ENCODE peak calls at places on chromosomes 4 and X, in four cellular contexts. X is HEK293T, Y is HepG2, I is K562. E is an unnamed sample.
A peak's percentile ranks its signal among the peaks of the same experiment; 100 is the strongest.

GRCh38 chr4:182212211-182212761 is 30.9 kb upstream of the TENM3 start:
- DNase-seq in X (peak; percentile 19), Y (no peak), I (no peak), E (no peak)

GRCh38 chrX:136588060-136588459 is 56.0 kb downstream of the VGLL1 start:
- DNase-seq in X (no peak), Y (no peak), I (no peak), E (no peak)

GRCh38 chr4:106264331-106264728 is 51.7 kb downstream of the TBCK start:
- DNase-seq in X (peak; percentile 7), Y (peak; percentile 79), I (no peak), E (no peak)

GRCh38 chrX:125202486-125203378 is 116.9 kb upstream of the TEX13C start:
- DNase-seq in X (no peak), Y (no peak), I (no peak), E (peak; percentile 14)

GRCh38 chr4:8689741-8690140 is 97.2 kb downstream of the CPZ start:
- DNase-seq in X (no peak), Y (no peak), I (no peak), E (peak; percentile 5)

GRCh38 chr4:76195326-76195725 is 18.3 kb downstream of the SCARB2 start:
- DNase-seq in X (no peak), Y (no peak), I (no peak), E (no peak)

GRCh38 chr4:142307857-142308256 is 538.2 kb downstream of the INPP4B start:
- DNase-seq in X (no peak), Y (no peak), I (no peak), E (no peak)

GRCh38 chrX:125090046-125090445 is 229.6 kb upstream of the TEX13C start:
- DNase-seq in X (no peak), Y (no peak), I (no peak), E (no peak)

GRCh38 chr4:75370582-75370981 is 143.6 kb downstream of the RCHY1 start:
- DNase-seq in X (no peak), Y (no peak), I (no peak), E (no peak)

GRCh38 chr4:82381235-82381634 is 7.4 kb upstream of the HNRNPD start:
- DNase-seq in X (no peak), Y (no peak), I (no peak), E (no peak)

GRCh38 chr4:124188601-124189000 is 523.9 kb downstream of the ANKRD50 start:
- DNase-seq in X (no peak), Y (no peak), I (no peak), E (no peak)

GRCh38 chr4:28444886-28445496 is 1584.3 kb downstream of the STIM2 start:
- DNase-seq in X (no peak), Y (no peak), I (no peak), E (no peak)
- TF ChIP-seq ELF4 in X (no peak), Y (no peak), I (no peak), E (no peak)

GRCh38 chrX:10103023-10103422 is 53.8 kb upstream of the CLCN4 start:
- DNase-seq in X (no peak), Y (no peak), I (no peak), E (no peak)
- TF ChIP-seq ELF4 in X (no peak), Y (no peak), I (no peak), E (no peak)

DNA sequence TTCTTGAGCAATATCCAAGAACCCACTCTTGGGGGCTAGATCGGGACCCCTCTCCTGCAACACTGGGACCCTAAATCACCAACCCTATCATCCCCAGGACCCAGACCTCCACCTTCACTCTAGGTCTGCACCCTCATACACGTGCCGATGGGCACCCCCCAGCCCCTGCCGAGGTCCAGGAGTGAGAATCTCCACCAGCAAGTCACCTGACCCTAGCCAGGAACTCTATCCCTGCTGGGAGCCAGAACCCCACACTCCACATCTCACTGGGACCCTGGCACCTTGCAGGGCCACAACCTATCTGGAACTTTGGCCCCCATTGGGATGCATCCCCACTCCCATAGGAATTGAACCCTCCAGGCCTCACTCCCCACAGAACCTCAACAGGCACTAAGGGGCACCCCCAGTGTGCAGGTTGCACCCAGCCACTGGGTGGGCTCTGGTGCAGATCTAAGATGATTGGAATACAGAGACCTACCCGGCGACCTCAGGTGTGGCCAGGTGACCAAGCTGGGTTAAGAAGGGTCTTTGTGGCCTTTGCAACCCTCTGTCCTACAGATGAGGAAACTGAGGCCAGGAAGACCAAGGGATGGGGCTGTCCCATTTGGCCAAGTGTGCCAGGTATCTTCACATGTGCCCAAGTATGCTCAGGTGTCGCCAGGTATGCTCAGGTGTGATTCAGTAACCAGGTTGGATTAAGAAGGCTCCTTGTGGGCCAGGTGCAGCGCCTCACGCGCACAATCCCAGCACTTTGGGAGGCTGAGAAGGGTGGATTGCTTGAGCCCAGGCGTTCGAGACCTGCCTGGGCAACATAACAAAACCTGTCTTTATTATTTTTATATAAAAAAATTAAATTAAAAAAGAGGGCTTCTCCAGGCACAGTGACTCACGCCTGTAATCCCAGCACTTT is 3.1 kb upstream of the DHRSX start:
- DNase-seq in X (no peak), Y (no peak), I (no peak), E (no peak)
- TF ChIP-seq ELF4 in X (no peak), Y (no peak), I (no peak), E (no peak)

DNA sequence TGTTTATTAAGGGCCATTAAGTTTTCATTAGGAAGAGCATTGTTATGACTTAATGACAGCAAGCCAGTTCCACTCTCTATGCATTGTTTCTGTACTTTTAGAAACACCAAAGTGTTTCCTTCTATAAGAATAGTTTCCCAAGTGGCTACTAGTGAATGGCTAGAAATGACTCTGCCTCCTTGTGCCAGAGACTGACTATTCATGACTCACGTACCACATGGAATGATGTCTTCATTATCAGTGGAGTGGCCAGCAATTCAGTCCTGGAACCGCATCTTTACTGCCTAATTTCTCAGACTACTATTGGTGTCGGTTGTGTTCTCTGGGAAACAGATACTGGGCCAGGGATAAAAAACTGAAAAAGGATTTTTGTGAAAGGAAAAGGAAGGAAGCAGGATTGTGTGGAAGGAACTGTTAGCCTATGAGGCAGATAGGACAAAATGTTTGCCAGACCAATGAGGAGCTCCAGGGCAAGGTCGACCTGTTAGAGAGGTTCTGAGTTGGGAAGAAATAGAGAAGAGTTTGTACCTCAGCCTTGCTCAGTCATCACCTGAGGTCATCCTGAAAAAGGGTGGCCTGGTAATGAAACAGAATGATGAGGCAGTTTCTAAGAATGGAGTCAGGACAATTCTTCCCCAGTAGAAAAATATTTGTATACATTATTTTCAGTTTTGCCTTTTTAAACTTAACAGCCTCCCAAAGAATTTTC is 218.6 kb downstream of the SPCS3 start:
- DNase-seq in X (no peak), Y (no peak), I (no peak), E (no peak)
- TF ChIP-seq ELF4 in X (no peak), Y (no peak), I (no peak), E (no peak)

DNA sequence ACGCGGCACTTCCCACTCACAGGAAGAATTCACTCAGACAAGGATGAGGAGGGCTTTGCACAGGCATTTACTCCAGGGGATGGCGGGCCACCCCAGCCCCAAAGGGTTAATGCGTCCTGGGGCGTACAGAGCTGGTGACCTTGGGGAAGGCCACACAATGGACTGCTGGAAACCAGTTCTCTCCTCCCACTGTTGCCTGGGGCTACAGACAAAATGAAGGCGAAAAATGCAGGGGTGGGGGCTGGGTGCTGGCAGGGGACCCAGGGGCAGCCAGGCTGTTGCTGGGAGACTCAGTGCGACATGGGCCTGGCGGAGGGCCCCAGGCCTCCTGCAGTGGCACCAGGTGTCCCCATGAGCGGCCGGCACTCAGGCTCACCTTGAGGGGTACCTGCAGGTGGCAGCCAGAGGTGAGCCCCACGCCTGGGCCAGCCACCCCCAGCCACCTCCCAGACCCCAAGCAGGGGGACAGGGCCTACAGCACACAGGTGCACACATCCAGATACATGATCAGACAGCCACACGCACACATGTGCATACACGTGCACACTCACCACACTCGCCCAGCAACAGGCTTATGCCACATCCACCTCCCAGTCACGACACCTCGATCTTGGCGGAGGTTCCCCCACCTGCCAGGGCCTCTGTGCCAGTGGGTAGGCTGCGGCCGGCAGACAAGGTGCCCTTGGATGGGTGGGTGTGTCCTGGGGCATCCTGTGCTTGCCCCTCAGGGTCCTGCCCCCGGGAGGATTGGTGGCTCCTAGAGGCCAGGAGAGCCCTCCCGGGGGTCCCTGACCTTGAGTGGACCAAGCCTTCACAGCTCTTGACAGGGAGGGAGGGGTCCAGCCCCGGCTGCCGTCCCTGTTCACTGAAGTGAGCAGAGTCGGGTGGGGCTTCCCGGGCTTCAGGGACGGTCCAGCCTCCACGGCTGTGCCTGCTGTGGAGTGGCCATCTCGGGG is 13.1 kb downstream of the NAT8L start:
- DNase-seq in X (no peak), Y (peak; percentile 82), I (no peak), E (peak; percentile 24)
- TF ChIP-seq ELF4 in X (no peak), Y (no peak), I (no peak), E (no peak)

DNA sequence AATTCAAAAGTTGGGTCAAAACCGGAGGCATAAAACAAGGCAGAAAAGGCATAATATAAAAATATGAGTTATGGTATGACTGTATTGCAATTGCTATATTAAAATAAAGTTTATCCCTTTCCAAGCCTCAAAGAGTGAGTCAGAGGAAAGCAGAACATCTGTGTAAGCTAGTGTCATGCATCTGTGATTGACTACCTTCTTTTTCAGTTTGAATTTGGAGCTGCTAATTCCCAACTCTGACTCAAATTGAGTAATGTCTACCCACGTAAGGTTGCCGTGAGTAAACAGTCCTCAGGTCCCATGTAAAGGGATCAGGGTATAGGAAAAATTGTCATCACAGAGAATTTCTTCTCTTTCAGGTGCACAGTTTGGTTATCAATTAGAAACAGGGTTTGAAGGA is 6.5 kb upstream of the SLITRK4 start:
- DNase-seq in X (no peak), Y (no peak), I (no peak), E (no peak)
- TF ChIP-seq ELF4 in X (no peak), Y (no peak), I (no peak), E (no peak)

DNA sequence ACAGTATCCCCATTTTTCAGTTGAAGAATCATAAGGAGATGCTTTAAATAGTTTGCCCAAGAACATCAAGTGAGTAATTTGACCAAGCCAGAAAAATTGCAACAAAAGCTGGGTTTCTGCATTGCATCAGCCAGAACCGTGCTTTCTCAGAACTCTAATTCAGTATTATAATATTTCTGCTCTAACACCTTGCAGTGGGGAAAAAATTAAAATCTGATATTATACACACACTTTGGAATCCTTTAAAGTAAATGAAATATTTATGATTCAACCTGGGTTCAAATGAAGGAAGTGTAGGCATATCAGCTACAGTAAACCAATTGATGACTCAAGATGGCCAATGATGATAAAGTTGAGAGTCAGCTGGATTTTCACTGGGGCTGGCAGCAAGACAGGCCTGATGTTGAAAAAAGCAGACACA is 387.6 kb upstream of the ZFP42 start:
- DNase-seq in X (no peak), Y (no peak), I (no peak), E (no peak)
- TF ChIP-seq ELF4 in X (no peak), Y (no peak), I (no peak), E (no peak)

DNA sequence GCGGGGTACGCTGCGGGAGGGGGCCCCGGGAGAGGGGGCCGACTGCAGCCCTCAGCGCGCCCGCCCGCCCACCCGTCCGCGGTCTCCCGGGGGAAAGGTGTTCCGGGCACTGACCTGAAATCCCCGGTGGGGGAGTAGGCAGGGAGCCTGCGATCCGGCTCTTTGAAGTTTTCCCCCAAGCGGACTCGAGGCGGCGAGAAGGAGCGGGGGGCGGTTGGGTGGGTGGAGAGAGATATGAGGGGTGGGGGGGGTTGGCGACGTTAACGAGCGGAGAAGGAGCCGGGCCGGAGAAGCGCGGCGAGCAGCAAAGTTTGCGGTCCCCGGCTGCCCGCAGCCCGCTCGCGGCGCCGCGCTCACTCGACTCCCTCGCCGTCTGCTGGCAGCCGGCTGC is 662 bp downstream of the BCOR start:
- DNase-seq in X (no peak), Y (no peak), I (peak; percentile 40), E (no peak)
- TF ChIP-seq ELF4 in X (no peak), Y (no peak), I (no peak), E (no peak)

DNA sequence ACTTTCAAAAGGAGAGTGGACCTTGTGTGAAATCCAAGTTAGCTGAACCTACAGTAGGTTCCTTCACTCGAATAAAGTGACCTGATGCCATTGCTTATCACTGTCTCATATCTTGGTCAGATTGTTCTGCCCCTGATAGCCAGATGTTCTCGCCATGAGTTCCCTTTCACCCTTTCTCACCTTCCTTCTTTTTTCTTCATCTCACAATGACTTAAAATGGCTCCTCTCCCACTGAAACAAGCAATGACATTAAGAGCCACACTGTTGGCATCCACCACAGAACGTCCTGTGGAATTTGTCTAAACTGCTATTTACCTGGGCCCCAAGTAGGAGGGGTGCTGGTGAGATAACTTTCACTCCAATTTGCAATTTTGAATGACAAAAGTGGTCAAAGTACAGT is 227.6 kb upstream of the PPP1R2C start:
- DNase-seq in X (no peak), Y (no peak), I (no peak), E (no peak)
- TF ChIP-seq ELF4 in X (no peak), Y (no peak), I (no peak), E (no peak)